ENCODE peak calls at places on chromosomes 4 and X, in ten cellular contexts. C is NCI-H510A treated with DMSO at 0.1 percent for 48 hours, S is cerebellum, A is astrocyte of the cerebellum, P is cardiac septum, F is amniotic epithelial cell, J is hypothalamus, M is NCI-H1092, T is upper lobe of right lung, I is amniotic stem cell. K is an unnamed sample.

GRCh38 chr4:142500966-142501365 is 345.1 kb downstream of the INPP4B start:
- DNase-seq in C (peak; percentile 33), S (no peak), A (no peak), P (no peak), F (peak; percentile 7), J (no peak), M (no peak), T (no peak), I (no peak), K (no peak)

GRCh38 chrX:24276011-24276410 is 37.9 kb downstream of the SUPT20HL2 start:
- DNase-seq in C (no peak), S (no peak), A (no peak), P (no peak), F (peak; percentile 27), J (no peak), M (no peak), T (no peak), I (no peak), K (no peak)

GRCh38 chrX:39601193-39602085 is 496.3 kb downstream of the BCOR start:
- DNase-seq in C (no peak), S (no peak), A (no peak), P (no peak), F (no peak), J (no peak), M (no peak), T (no peak), I (no peak), K (no peak)

GRCh38 chr4:116926631-116927295 is 158.6 kb downstream of the TRAM1L1 start:
- DNase-seq in C (no peak), S (peak; percentile 6), A (no peak), P (no peak), F (no peak), J (no peak), M (no peak), T (no peak), I (no peak), K (no peak)

GRCh38 chr4:76809594-76810305 is 88.2 kb downstream of the SOWAHB start:
- DNase-seq in C (peak; percentile 23), S (no peak), A (no peak), P (no peak), F (peak; percentile 51), J (no peak), M (no peak), T (no peak), I (no peak), K (peak; percentile 47)

GRCh38 chr4:73193659-73194058 is 64.9 kb downstream of the ANKRD17 start:
- DNase-seq in C (no peak), S (no peak), A (no peak), P (no peak), F (no peak), J (no peak), M (no peak), T (no peak), I (no peak), K (no peak)

GRCh38 chr4:112604590-112604989 is 32.1 kb downstream of the ZGRF1 start:
- DNase-seq in C (peak; percentile 20), S (peak; percentile 49), A (peak; percentile 57), P (no peak), F (peak; percentile 57), J (no peak), M (peak; percentile 3), T (no peak), I (peak; percentile 37), K (peak; percentile 79)

GRCh38 chr4:188781655-188782054 is 642.4 kb downstream of the TRIML1 start:
- DNase-seq in C (no peak), S (no peak), A (no peak), P (no peak), F (peak; percentile 26), J (no peak), M (no peak), T (no peak), I (no peak), K (no peak)

GRCh38 chr4:7421356-7422097 is 13.2 kb downstream of the PSAPL1 start:
- DNase-seq in C (no peak), S (no peak), A (no peak), P (peak; percentile 47), F (no peak), J (no peak), M (no peak), T (peak; percentile 49), I (no peak), K (no peak)

GRCh38 chrX:110087485-110088356 is 84.8 kb downstream of the TMEM164 start:
- DNase-seq in C (no peak), S (no peak), A (peak; percentile 27), P (no peak), F (peak; percentile 98), J (no peak), M (no peak), T (no peak), I (peak; percentile 33), K (peak; percentile 59)

GRCh38 chr4:149896428-149896827 is 80.8 kb upstream of the IQCM start:
- DNase-seq in C (no peak), S (no peak), A (no peak), P (no peak), F (peak; percentile 42), J (no peak), M (no peak), T (no peak), I (peak; percentile 20), K (peak; percentile 73)